ENCODE peak calls at places on chromosomes 6 and 20, in four cellular contexts. One of them, this sample, is unnamed.

GRCh38 chr20:37757550-37757949 is 63.7 kb downstream of the CTNNBL1 start:
- DNase-seq in B cell: no peak
- DNase-seq in prostate gland: no peak
- DNase-seq in NB4: peak
- DNase-seq in this sample: no peak

GRCh38 chr6:153941768-153942167 is 97.3 kb upstream of the OPRM1 start:
- DNase-seq in prostate gland: no peak
- DNase-seq in B cell: no peak
- DNase-seq in NB4: no peak
- DNase-seq in this sample: no peak

GRCh38 chr6:46048646-46049297 is 33.1 kb upstream of the CLIC5 start:
- DNase-seq in prostate gland: no peak
- DNase-seq in B cell: no peak
- DNase-seq in NB4: no peak
- DNase-seq in this sample: no peak

GRCh38 chr20:38764563-38765355 is 16.5 kb downstream of the ACTR5 start:
- DNase-seq in prostate gland: no peak
- DNase-seq in B cell: no peak
- DNase-seq in NB4: peak
- DNase-seq in this sample: no peak

GRCh38 chr6:22785036-22785435 is 215.7 kb downstream of the HDGFL1 start:
- DNase-seq in NB4: no peak
- DNase-seq in B cell: no peak
- DNase-seq in prostate gland: no peak
- DNase-seq in this sample: no peak

GRCh38 chr20:64064145-64064698 is 1.2 kb downstream of the TCEA2 start:
- DNase-seq in prostate gland: no peak
- DNase-seq in B cell: no peak
- DNase-seq in NB4: peak
- DNase-seq in this sample: no peak

GRCh38 chr6:136920858-136921520 is 1.1 kb upstream of the SLC35D3 start:
- DNase-seq in prostate gland: no peak
- DNase-seq in B cell: peak
- DNase-seq in NB4: peak
- DNase-seq in this sample: peak

GRCh38 chr20:23358563-23358906 is 3.4 kb upstream of the GZF1 start:
- DNase-seq in prostate gland: no peak
- DNase-seq in B cell: no peak
- DNase-seq in NB4: no peak
- DNase-seq in this sample: no peak

GRCh38 chr6:165805067-165805525 is 142.1 kb upstream of the PDE10A start:
- DNase-seq in B cell: no peak
- DNase-seq in NB4: no peak
- DNase-seq in prostate gland: no peak
- DNase-seq in this sample: no peak

GRCh38 chr6:153083869-153084268 is 47.2 kb downstream of the RGS17 start:
- DNase-seq in NB4: no peak
- DNase-seq in B cell: no peak
- DNase-seq in prostate gland: no peak
- DNase-seq in this sample: no peak

GRCh38 chr6:35044771-35045275 is 96.3 kb downstream of the TCP11 start:
- DNase-seq in NB4: peak
- DNase-seq in B cell: peak
- DNase-seq in prostate gland: peak
- DNase-seq in this sample: no peak

GRCh38 chr6:160347259-160348208 is 644 bp upstream of the SLC22A3 start:
- DNase-seq in prostate gland: no peak
- DNase-seq in B cell: no peak
- DNase-seq in NB4: no peak
- DNase-seq in this sample: no peak

GRCh38 chr6:159110013-159110412 is 59.2 kb upstream of the FNDC1 start:
- DNase-seq in B cell: no peak
- DNase-seq in NB4: peak
- DNase-seq in prostate gland: no peak
- DNase-seq in this sample: no peak

GRCh38 chr6:9481292-9482029 is 933.4 kb downstream of the TFAP2A start:
- DNase-seq in prostate gland: no peak
- DNase-seq in NB4: no peak
- DNase-seq in B cell: no peak
- DNase-seq in this sample: no peak

GRCh38 chr20:20594171-20594530 is 118.3 kb downstream of the RALGAPA2 start:
- DNase-seq in B cell: no peak
- DNase-seq in NB4: peak
- DNase-seq in prostate gland: no peak
- DNase-seq in this sample: peak

GRCh38 chr6:89146748-89147715 is 1.2 kb downstream of the PM20D2 start:
- DNase-seq in prostate gland: peak
- DNase-seq in B cell: no peak
- DNase-seq in NB4: peak
- DNase-seq in this sample: no peak

GRCh38 chr6:20952605-20953004 is 418.3 kb downstream of the CDKAL1 start:
- DNase-seq in NB4: no peak
- DNase-seq in prostate gland: no peak
- DNase-seq in B cell: no peak
- DNase-seq in this sample: no peak

GRCh38 chr6:28395918-28396317 is 3.6 kb downstream of the ZSCAN12 start:
- DNase-seq in NB4: no peak
- DNase-seq in prostate gland: no peak
- DNase-seq in B cell: no peak
- DNase-seq in this sample: no peak

GRCh38 chr6:28390688-28391087 is 8.9 kb downstream of the ZSCAN12 start:
- DNase-seq in NB4: no peak
- DNase-seq in prostate gland: no peak
- DNase-seq in B cell: no peak
- DNase-seq in this sample: no peak

GRCh38 chr6:28399370-28400121 is at the start of gene ZSCAN12:
- DNase-seq in B cell: peak
- DNase-seq in prostate gland: peak
- DNase-seq in NB4: peak
- DNase-seq in this sample: peak

GRCh38 chr6:28400122-28400451 is 540 bp upstream of the ZSCAN12 start:
- DNase-seq in NB4: no peak
- DNase-seq in prostate gland: no peak
- DNase-seq in B cell: no peak
- DNase-seq in this sample: no peak

DNA sequence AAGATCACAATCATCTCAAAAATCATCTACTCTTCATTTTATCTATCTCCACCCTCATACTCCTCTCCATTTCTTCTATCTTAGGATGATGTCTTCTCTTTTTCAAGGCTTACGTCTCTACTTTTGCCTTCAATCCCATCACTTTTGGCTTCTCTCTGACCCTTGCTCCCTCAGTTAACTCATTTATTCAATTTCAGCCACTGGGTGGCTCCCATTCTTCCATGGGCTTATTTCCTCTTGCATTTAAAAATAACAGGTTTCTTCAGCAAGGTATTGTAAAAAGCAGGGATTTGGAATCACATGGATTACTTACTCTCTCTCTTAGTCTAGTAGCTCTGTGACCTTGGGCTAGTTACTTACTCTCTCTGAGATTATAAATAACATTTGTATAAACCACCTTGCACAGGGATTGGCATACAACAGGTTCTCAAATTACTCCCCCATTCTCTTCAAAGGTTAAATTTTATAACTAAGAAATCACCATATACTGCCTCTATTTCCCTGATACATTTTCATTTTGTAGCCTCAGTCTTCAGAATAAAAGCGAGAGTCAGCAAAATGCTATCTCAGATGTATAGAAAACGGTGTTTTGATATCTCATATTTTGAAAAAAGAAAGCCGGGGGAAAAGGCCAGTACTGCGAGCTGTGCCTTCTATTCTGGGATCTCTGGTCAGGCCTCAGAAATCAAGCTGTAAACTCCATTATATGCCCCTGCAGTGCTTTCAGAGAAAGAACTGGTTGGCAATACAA is 5.5 kb downstream of the ZSCAN12 start:
- DNase-seq in NB4: peak
- DNase-seq in B cell: no peak
- DNase-seq in prostate gland: no peak
- DNase-seq in this sample: no peak
- TF ChIP-seq CTCF in NB4: peak
- TF ChIP-seq CTCF in B cell: no peak
- TF ChIP-seq CTCF in prostate gland: no peak
- TF ChIP-seq CTCF in this sample: peak

GRCh38 chr6:11065436-11066202 is 21.5 kb upstream of the ELOVL2 start:
- DNase-seq in NB4: no peak
- DNase-seq in B cell: no peak
- DNase-seq in prostate gland: no peak
- DNase-seq in this sample: no peak

GRCh38 chr6:11064836-11065235 is 20.7 kb upstream of the ELOVL2 start:
- DNase-seq in prostate gland: no peak
- DNase-seq in B cell: no peak
- DNase-seq in NB4: no peak
- DNase-seq in this sample: no peak

GRCh38 chr6:11066505-11067347 is 22.6 kb upstream of the ELOVL2 start:
- DNase-seq in NB4: no peak
- DNase-seq in B cell: no peak
- DNase-seq in prostate gland: no peak
- DNase-seq in this sample: no peak

GRCh38 chr6:11069760-11070159 is 23.9 kb upstream of the SMIM13 start:
- DNase-seq in B cell: no peak
- DNase-seq in NB4: no peak
- DNase-seq in prostate gland: no peak
- DNase-seq in this sample: no peak

DNA sequence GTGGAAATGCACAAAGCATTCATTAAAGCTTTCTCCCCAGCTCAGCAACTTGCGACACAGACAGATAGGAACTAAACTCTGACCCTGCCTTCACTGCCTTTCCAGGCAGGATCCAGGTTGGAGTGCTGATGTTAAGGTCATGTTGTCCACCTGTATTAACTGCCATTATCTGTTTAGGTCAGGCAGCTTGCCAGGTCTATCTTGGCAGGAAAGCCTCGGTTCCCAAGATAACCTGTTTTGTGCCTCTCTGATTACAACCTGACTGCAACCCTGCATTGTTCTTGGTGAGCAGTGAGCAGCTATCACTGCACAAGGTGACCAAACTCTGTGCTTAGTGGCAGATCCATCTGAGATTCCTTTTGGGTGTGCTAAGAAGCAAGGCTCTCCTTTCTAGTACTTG is 23.2 kb upstream of the ELOVL2 start:
- DNase-seq in prostate gland: peak
- DNase-seq in NB4: no peak
- DNase-seq in B cell: no peak
- DNase-seq in this sample: no peak
- TF ChIP-seq CTCF in prostate gland: no peak
- TF ChIP-seq CTCF in NB4: no peak
- TF ChIP-seq CTCF in B cell: no peak
- TF ChIP-seq CTCF in this sample: no peak

GRCh38 chr6:37700266-37700973 is 2.7 kb upstream of the MDGA1 start:
- DNase-seq in B cell: no peak
- DNase-seq in NB4: peak
- DNase-seq in prostate gland: no peak
- DNase-seq in this sample: no peak

GRCh38 chr6:37696841-37697735 is 595 bp downstream of the MDGA1 start:
- DNase-seq in prostate gland: no peak
- DNase-seq in B cell: no peak
- DNase-seq in NB4: peak
- DNase-seq in this sample: peak

GRCh38 chr6:37698264-37699137 is 818 bp upstream of the MDGA1 start:
- DNase-seq in B cell: peak
- DNase-seq in prostate gland: peak
- DNase-seq in NB4: peak
- DNase-seq in this sample: peak

GRCh38 chr6:37696220-37696840 is 1.4 kb downstream of the MDGA1 start:
- DNase-seq in B cell: no peak
- DNase-seq in prostate gland: no peak
- DNase-seq in NB4: peak
- DNase-seq in this sample: peak

DNA sequence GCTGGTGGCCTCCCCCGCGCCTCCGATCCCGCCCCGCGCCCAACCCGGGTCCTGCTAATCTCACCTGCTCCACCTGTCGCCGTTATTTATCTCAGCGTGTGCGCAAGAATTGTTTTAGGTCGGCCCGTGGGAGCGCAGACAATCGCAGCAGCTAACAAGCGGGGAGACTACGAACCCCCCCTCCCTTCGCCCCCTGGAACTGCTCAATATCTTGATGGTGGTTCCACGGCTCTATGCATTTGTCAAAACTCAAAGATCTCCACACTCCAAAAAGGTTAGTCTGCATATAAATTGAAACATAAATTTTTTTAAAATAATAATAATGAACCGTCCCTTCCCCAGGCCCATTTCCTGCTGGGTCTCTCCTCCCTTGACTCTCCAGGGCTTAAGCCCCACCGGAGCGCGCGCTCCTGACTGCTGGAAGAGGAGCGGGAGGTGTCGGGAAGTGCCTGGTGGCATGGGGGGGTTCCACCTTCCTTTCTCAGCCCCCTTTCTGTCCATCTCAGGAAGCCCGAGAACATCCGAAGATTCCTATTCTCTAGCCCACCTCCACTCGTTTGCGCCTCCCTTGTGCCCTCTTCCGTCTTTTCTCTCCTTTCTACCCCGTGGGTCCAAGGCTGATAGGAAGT is 1.6 kb upstream of the MDGA1 start:
- DNase-seq in prostate gland: peak
- DNase-seq in B cell: no peak
- DNase-seq in NB4: no peak
- DNase-seq in this sample: no peak
- TF ChIP-seq CTCF in prostate gland: no peak
- TF ChIP-seq CTCF in B cell: no peak
- TF ChIP-seq CTCF in NB4: no peak
- TF ChIP-seq CTCF in this sample: no peak

GRCh38 chr6:15272562-15272961 is 26.7 kb downstream of the JARID2 start:
- DNase-seq in B cell: no peak
- DNase-seq in NB4: no peak
- DNase-seq in prostate gland: no peak
- DNase-seq in this sample: no peak

GRCh38 chr6:15270402-15270801 is 24.5 kb downstream of the JARID2 start:
- DNase-seq in NB4: no peak
- DNase-seq in prostate gland: no peak
- DNase-seq in B cell: no peak
- DNase-seq in this sample: no peak

GRCh38 chr6:15276036-15276435 is 30.2 kb downstream of the JARID2 start:
- DNase-seq in NB4: no peak
- DNase-seq in B cell: no peak
- DNase-seq in prostate gland: no peak
- DNase-seq in this sample: no peak

GRCh38 chr6:15279047-15279661 is 33.3 kb downstream of the JARID2 start:
- DNase-seq in B cell: no peak
- DNase-seq in prostate gland: no peak
- DNase-seq in NB4: no peak
- DNase-seq in this sample: no peak

DNA sequence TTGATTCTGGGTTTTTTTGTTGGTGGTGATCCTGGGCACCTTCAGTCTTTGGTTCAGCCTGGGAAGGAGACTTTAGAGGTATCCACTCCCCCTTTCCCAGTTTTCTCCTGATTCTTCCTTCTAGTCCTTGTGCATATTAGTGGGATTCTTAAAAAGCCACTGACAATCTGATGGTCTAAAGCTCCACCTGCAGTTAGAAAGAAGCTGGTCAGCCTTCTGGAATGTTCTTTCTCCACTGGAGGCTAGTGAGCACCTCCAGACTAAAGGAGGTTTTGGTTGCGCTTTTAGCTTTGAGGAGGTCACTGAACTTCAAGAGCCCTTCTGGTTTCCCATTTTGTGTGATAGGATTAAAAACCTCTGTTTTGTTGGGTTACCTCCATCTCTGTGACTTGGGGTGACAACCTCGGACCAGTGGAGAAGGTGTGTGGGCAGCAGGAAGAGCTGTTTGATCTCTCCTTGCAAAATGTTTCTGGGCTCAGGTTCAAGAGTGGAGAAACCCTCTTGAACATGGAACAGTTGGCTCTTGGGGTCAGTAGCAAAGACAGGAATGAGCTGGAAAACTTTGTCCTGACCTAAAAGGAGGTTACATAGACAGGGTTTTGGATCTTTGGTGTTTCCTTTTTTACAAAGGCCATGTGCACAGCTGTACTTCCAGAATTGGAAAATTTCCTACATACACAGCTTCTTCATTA is 29.0 kb downstream of the JARID2 start:
- DNase-seq in prostate gland: no peak
- DNase-seq in NB4: no peak
- DNase-seq in B cell: no peak
- DNase-seq in this sample: no peak
- TF ChIP-seq CTCF in prostate gland: no peak
- TF ChIP-seq CTCF in NB4: no peak
- TF ChIP-seq CTCF in B cell: no peak
- TF ChIP-seq CTCF in this sample: peak